ENCODE peak calls at places on chromosome 16, in seven cellular contexts. One of them, this sample, is unnamed.

GRCh38 chr16:21301168-21301894 is 23.2 kb upstream of the CRYM start:
- DNase-seq in tibial nerve: peak; percentile 35
- DNase-seq in mesothelial cell of epicardium: peak; percentile 71
- DNase-seq in HFFc6: peak; percentile 57
- DNase-seq in fibroblast of lung: peak; percentile 57
- DNase-seq in cardiac fibroblast: peak; percentile 77
- DNase-seq in nephron progenitor cell: peak; percentile 71
- DNase-seq in this sample: peak; percentile 70

GRCh38 chr16:71255721-71256120 is 25.2 kb upstream of the HYDIN start:
- DNase-seq in fibroblast of lung: no peak
- DNase-seq in tibial nerve: no peak
- DNase-seq in cardiac fibroblast: no peak
- DNase-seq in nephron progenitor cell: peak; percentile 4
- DNase-seq in HFFc6: no peak
- DNase-seq in mesothelial cell of epicardium: no peak
- DNase-seq in this sample: peak; percentile 58

GRCh38 chr16:57801856-57802634 is at the start of gene KIFC3:
- DNase-seq in HFFc6: peak; percentile 62
- DNase-seq in cardiac fibroblast: peak; percentile 84
- DNase-seq in nephron progenitor cell: peak; percentile 90
- DNase-seq in tibial nerve: peak; percentile 63
- DNase-seq in fibroblast of lung: peak; percentile 59
- DNase-seq in mesothelial cell of epicardium: peak; percentile 85
- DNase-seq in this sample: peak; percentile 58

GRCh38 chr16:27434141-27435051 is 32.4 kb downstream of the IL21R start:
- DNase-seq in fibroblast of lung: no peak
- DNase-seq in cardiac fibroblast: no peak
- DNase-seq in HFFc6: no peak
- DNase-seq in tibial nerve: no peak
- DNase-seq in mesothelial cell of epicardium: peak; percentile 29
- DNase-seq in nephron progenitor cell: no peak
- DNase-seq in this sample: peak; percentile 6

GRCh38 chr16:85746431-85747227 is 4.3 kb downstream of the C16orf74 start:
- DNase-seq in fibroblast of lung: peak; percentile 22
- DNase-seq in nephron progenitor cell: no peak
- DNase-seq in mesothelial cell of epicardium: no peak
- DNase-seq in tibial nerve: no peak
- DNase-seq in HFFc6: peak; percentile 27
- DNase-seq in cardiac fibroblast: peak; percentile 66
- DNase-seq in this sample: no peak

GRCh38 chr16:86095131-86095752 is 196.3 kb downstream of the IRF8 start:
- DNase-seq in mesothelial cell of epicardium: no peak
- DNase-seq in fibroblast of lung: no peak
- DNase-seq in HFFc6: no peak
- DNase-seq in nephron progenitor cell: no peak
- DNase-seq in tibial nerve: no peak
- DNase-seq in cardiac fibroblast: no peak
- DNase-seq in this sample: no peak

GRCh38 chr16:49338867-49339266 is 34.7 kb upstream of the C16orf78 start:
- DNase-seq in mesothelial cell of epicardium: no peak
- DNase-seq in HFFc6: no peak
- DNase-seq in fibroblast of lung: no peak
- DNase-seq in cardiac fibroblast: no peak
- DNase-seq in nephron progenitor cell: no peak
- DNase-seq in tibial nerve: no peak
- DNase-seq in this sample: no peak

GRCh38 chr16:68668266-68668665 is 23.2 kb downstream of the CDH3 start:
- DNase-seq in HFFc6: peak; percentile 87
- DNase-seq in nephron progenitor cell: no peak
- DNase-seq in fibroblast of lung: no peak
- DNase-seq in cardiac fibroblast: no peak
- DNase-seq in tibial nerve: no peak
- DNase-seq in mesothelial cell of epicardium: no peak
- DNase-seq in this sample: no peak

GRCh38 chr16:73126453-73126853 is 78.5 kb upstream of the ZFHX3 start:
- DNase-seq in tibial nerve: no peak
- DNase-seq in fibroblast of lung: peak; percentile 95
- DNase-seq in mesothelial cell of epicardium: no peak
- DNase-seq in HFFc6: peak; percentile 6
- DNase-seq in nephron progenitor cell: no peak
- DNase-seq in cardiac fibroblast: peak; percentile 87
- DNase-seq in this sample: no peak

GRCh38 chr16:86064431-86065250 is 165.7 kb downstream of the IRF8 start:
- DNase-seq in fibroblast of lung: no peak
- DNase-seq in cardiac fibroblast: no peak
- DNase-seq in mesothelial cell of epicardium: no peak
- DNase-seq in HFFc6: no peak
- DNase-seq in tibial nerve: no peak
- DNase-seq in nephron progenitor cell: no peak
- DNase-seq in this sample: no peak

GRCh38 chr16:19542138-19542821 is 13.2 kb upstream of the VPS35L start:
- DNase-seq in nephron progenitor cell: no peak
- DNase-seq in HFFc6: no peak
- DNase-seq in cardiac fibroblast: no peak
- DNase-seq in tibial nerve: no peak
- DNase-seq in mesothelial cell of epicardium: no peak
- DNase-seq in fibroblast of lung: no peak
- DNase-seq in this sample: no peak

GRCh38 chr16:6977906-6978305 is 354.7 kb upstream of the RBFOX1 start:
- DNase-seq in tibial nerve: no peak
- DNase-seq in HFFc6: no peak
- DNase-seq in cardiac fibroblast: no peak
- DNase-seq in fibroblast of lung: no peak
- DNase-seq in mesothelial cell of epicardium: no peak
- DNase-seq in nephron progenitor cell: no peak
- DNase-seq in this sample: no peak

GRCh38 chr16:49462989-49463371 is 89.4 kb downstream of the C16orf78 start:
- DNase-seq in cardiac fibroblast: no peak
- DNase-seq in nephron progenitor cell: no peak
- DNase-seq in fibroblast of lung: no peak
- DNase-seq in mesothelial cell of epicardium: peak; percentile 26
- DNase-seq in tibial nerve: no peak
- DNase-seq in HFFc6: no peak
- DNase-seq in this sample: peak; percentile 4

GRCh38 chr16:84356591-84357116 is 11.7 kb upstream of the ATP2C2 start:
- DNase-seq in fibroblast of lung: no peak
- DNase-seq in mesothelial cell of epicardium: no peak
- DNase-seq in tibial nerve: peak; percentile 28
- DNase-seq in cardiac fibroblast: no peak
- DNase-seq in nephron progenitor cell: no peak
- DNase-seq in HFFc6: no peak
- DNase-seq in this sample: no peak

GRCh38 chr16:49327466-49327865 is 45.8 kb upstream of the CBLN1 start:
- DNase-seq in cardiac fibroblast: no peak
- DNase-seq in HFFc6: no peak
- DNase-seq in tibial nerve: no peak
- DNase-seq in mesothelial cell of epicardium: no peak
- DNase-seq in fibroblast of lung: no peak
- DNase-seq in nephron progenitor cell: no peak
- DNase-seq in this sample: no peak

GRCh38 chr16:87465306-87465705 is 27.5 kb downstream of the ZCCHC14 start:
- DNase-seq in nephron progenitor cell: no peak
- DNase-seq in mesothelial cell of epicardium: no peak
- DNase-seq in tibial nerve: peak; percentile 79
- DNase-seq in cardiac fibroblast: peak; percentile 87
- DNase-seq in fibroblast of lung: peak; percentile 92
- DNase-seq in HFFc6: peak; percentile 74
- DNase-seq in this sample: no peak

GRCh38 chr16:74232831-74233465 is 63.7 kb upstream of the PSMD7 start:
- DNase-seq in tibial nerve: no peak
- DNase-seq in nephron progenitor cell: no peak
- DNase-seq in mesothelial cell of epicardium: no peak
- DNase-seq in fibroblast of lung: no peak
- DNase-seq in cardiac fibroblast: no peak
- DNase-seq in HFFc6: no peak
- DNase-seq in this sample: no peak

GRCh38 chr16:30063893-30064745 is 1.4 kb upstream of the ALDOA start:
- DNase-seq in mesothelial cell of epicardium: peak; percentile 55
- DNase-seq in cardiac fibroblast: peak; percentile 39
- DNase-seq in tibial nerve: peak; percentile 73
- DNase-seq in nephron progenitor cell: peak; percentile 61
- DNase-seq in HFFc6: no peak
- DNase-seq in fibroblast of lung: peak; percentile 52
- DNase-seq in this sample: no peak

GRCh38 chr16:15672514-15673167 is 22.6 kb downstream of the NDE1 start:
- DNase-seq in HFFc6: peak; percentile 97
- DNase-seq in tibial nerve: peak; percentile 94
- DNase-seq in fibroblast of lung: peak; percentile 99
- DNase-seq in cardiac fibroblast: peak; percentile 99
- DNase-seq in mesothelial cell of epicardium: no peak
- DNase-seq in nephron progenitor cell: no peak
- DNase-seq in this sample: no peak

GRCh38 chr16:12573730-12574383 is 229.8 kb downstream of the CPPED1 start:
- DNase-seq in fibroblast of lung: peak; percentile 2
- DNase-seq in nephron progenitor cell: peak; percentile 71
- DNase-seq in tibial nerve: no peak
- DNase-seq in HFFc6: no peak
- DNase-seq in mesothelial cell of epicardium: peak; percentile 50
- DNase-seq in cardiac fibroblast: peak; percentile 57
- DNase-seq in this sample: peak; percentile 67

GRCh38 chr16:90040152-90041023 is 21.1 kb upstream of the DBNDD1 start:
- DNase-seq in nephron progenitor cell: no peak
- DNase-seq in tibial nerve: no peak
- DNase-seq in fibroblast of lung: no peak
- DNase-seq in mesothelial cell of epicardium: no peak
- DNase-seq in HFFc6: no peak
- DNase-seq in cardiac fibroblast: no peak
- DNase-seq in this sample: no peak

GRCh38 chr16:9820481-9821246 is 361.6 kb downstream of the GRIN2A start:
- DNase-seq in cardiac fibroblast: no peak
- DNase-seq in tibial nerve: no peak
- DNase-seq in nephron progenitor cell: peak; percentile 20
- DNase-seq in mesothelial cell of epicardium: no peak
- DNase-seq in HFFc6: no peak
- DNase-seq in fibroblast of lung: no peak
- DNase-seq in this sample: peak; percentile 20
- TF ChIP-seq CTCF in cardiac fibroblast: no peak
- TF ChIP-seq CTCF in tibial nerve: no peak
- TF ChIP-seq CTCF in nephron progenitor cell: peak; percentile 46
- TF ChIP-seq CTCF in mesothelial cell of epicardium: no peak
- TF ChIP-seq CTCF in HFFc6: no peak
- TF ChIP-seq CTCF in fibroblast of lung: no peak
- TF ChIP-seq CTCF in this sample: no peak

DNA sequence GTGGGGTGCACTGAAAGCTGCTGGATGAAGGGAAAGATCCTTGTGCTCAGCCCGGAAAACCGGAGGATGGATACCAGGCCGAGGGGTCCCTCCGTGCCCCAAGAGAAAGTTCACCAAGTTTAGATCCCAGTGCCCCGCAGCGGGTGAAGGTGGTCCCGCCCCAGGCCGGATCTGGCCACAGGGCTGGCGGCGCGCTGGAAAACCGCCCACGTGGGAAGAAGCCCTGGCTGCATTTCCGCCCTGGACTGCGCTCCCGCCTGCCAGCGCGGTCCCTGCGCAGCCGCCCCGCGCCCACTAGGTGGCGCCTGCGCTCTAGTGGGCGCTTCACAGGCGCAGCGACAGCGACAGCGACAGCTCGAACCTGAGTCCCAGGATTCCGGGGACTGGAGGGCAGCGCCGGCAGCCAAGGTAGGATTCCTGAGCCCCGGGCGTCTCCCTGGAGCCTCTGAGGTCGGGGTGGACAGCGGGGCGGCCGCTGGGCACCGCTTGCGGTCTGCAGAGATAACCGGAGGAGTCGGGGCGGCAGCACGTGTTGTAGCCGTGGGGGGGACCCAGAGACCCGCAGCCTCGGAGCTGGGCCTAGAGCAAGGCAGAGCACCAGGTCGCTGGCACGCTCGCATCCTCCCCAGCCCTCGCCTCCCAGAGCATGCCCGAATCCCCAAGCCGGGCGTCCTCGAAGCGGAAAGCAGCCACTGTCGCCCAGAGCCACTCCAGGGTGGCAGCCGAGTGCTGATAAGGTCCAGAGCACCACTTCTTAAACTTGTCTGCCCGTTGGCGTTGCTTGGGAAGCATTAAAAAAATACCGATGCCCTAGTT is at the start of gene CHD9:
- DNase-seq in mesothelial cell of epicardium: peak; percentile 85
- DNase-seq in fibroblast of lung: peak; percentile 87
- DNase-seq in tibial nerve: peak; percentile 74
- DNase-seq in HFFc6: peak; percentile 72
- DNase-seq in cardiac fibroblast: peak; percentile 84
- DNase-seq in nephron progenitor cell: peak; percentile 86
- DNase-seq in this sample: peak; percentile 85
- TF ChIP-seq CTCF in mesothelial cell of epicardium: peak; percentile 99
- TF ChIP-seq CTCF in fibroblast of lung: peak; percentile 98
- TF ChIP-seq CTCF in tibial nerve: peak; percentile 99
- TF ChIP-seq CTCF in HFFc6: peak; percentile 100
- TF ChIP-seq CTCF in cardiac fibroblast: peak; percentile 86
- TF ChIP-seq CTCF in nephron progenitor cell: peak; percentile 98
- TF ChIP-seq CTCF in this sample: peak; percentile 99

DNA sequence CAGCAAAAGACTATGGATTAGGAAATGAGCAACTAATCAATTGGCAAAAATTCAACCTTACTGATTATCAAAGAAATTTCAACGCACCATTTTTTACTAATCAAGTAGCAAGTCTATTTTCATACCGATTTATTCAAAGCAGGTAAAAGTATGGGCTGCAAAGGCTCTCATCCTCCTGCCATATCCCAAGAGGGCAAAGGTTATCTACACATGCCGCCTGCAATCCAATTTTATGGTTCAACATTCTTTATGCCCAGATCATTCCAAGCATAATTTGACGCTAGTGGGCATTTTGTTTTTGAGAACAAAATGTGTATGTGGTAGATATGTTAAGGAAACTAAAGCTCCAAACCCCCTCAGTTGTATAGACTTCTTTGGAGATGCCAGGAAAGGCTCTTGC is 270.6 kb downstream of the MAF start:
- DNase-seq in mesothelial cell of epicardium: no peak
- DNase-seq in fibroblast of lung: no peak
- DNase-seq in tibial nerve: no peak
- DNase-seq in nephron progenitor cell: no peak
- DNase-seq in HFFc6: no peak
- DNase-seq in cardiac fibroblast: no peak
- DNase-seq in this sample: no peak
- TF ChIP-seq CTCF in mesothelial cell of epicardium: no peak
- TF ChIP-seq CTCF in fibroblast of lung: no peak
- TF ChIP-seq CTCF in tibial nerve: no peak
- TF ChIP-seq CTCF in nephron progenitor cell: no peak
- TF ChIP-seq CTCF in HFFc6: no peak
- TF ChIP-seq CTCF in cardiac fibroblast: no peak
- TF ChIP-seq CTCF in this sample: no peak

GRCh38 chr16:66911801-66912200 is 6.9 kb downstream of the CDH16 start:
- DNase-seq in tibial nerve: no peak
- DNase-seq in nephron progenitor cell: no peak
- DNase-seq in fibroblast of lung: no peak
- DNase-seq in mesothelial cell of epicardium: no peak
- DNase-seq in HFFc6: no peak
- DNase-seq in cardiac fibroblast: no peak
- DNase-seq in this sample: no peak

GRCh38 chr16:66913711-66914110 is 5.0 kb downstream of the CDH16 start:
- DNase-seq in HFFc6: no peak
- DNase-seq in mesothelial cell of epicardium: no peak
- DNase-seq in nephron progenitor cell: no peak
- DNase-seq in fibroblast of lung: no peak
- DNase-seq in tibial nerve: no peak
- DNase-seq in cardiac fibroblast: no peak
- DNase-seq in this sample: no peak

GRCh38 chr16:66914541-66914940 is 4.1 kb downstream of the CDH16 start:
- DNase-seq in HFFc6: no peak
- DNase-seq in cardiac fibroblast: no peak
- DNase-seq in nephron progenitor cell: no peak
- DNase-seq in fibroblast of lung: no peak
- DNase-seq in tibial nerve: no peak
- DNase-seq in mesothelial cell of epicardium: no peak
- DNase-seq in this sample: no peak

GRCh38 chr16:66915041-66915440 is 3.6 kb downstream of the CDH16 start:
- DNase-seq in fibroblast of lung: no peak
- DNase-seq in nephron progenitor cell: no peak
- DNase-seq in cardiac fibroblast: no peak
- DNase-seq in HFFc6: no peak
- DNase-seq in tibial nerve: no peak
- DNase-seq in mesothelial cell of epicardium: no peak
- DNase-seq in this sample: no peak

GRCh38 chr16:66913081-66913480 is 5.6 kb downstream of the CDH16 start:
- DNase-seq in cardiac fibroblast: no peak
- DNase-seq in mesothelial cell of epicardium: no peak
- DNase-seq in nephron progenitor cell: peak; percentile 46
- DNase-seq in fibroblast of lung: no peak
- DNase-seq in HFFc6: no peak
- DNase-seq in tibial nerve: no peak
- DNase-seq in this sample: no peak
- TF ChIP-seq CTCF in cardiac fibroblast: no peak
- TF ChIP-seq CTCF in mesothelial cell of epicardium: no peak
- TF ChIP-seq CTCF in nephron progenitor cell: no peak
- TF ChIP-seq CTCF in fibroblast of lung: no peak
- TF ChIP-seq CTCF in HFFc6: no peak
- TF ChIP-seq CTCF in tibial nerve: no peak
- TF ChIP-seq CTCF in this sample: no peak